ENCODE peak calls at places on chromosomes 6 and 20, in four cellular contexts. X, Q, A and E are unnamed samples.

GRCh38 chr6:89368107-89368506 is 15.6 kb upstream of the UBE2J1 start:
- DNase-seq in A (peak), X (peak), Q (no peak), E (no peak)

GRCh38 chr6:143529095-143529494 is 17.6 kb upstream of the FUCA2 start:
- DNase-seq in Q (no peak), X (no peak), A (no peak), E (no peak)

GRCh38 chr6:87706187-87706966 is 4.3 kb upstream of the AKIRIN2 start:
- DNase-seq in Q (no peak), A (no peak), X (peak), E (no peak)

GRCh38 chr6:117906905-117907599 is at the start of gene SLC35F1:
- DNase-seq in Q (peak), A (peak), X (peak), E (peak)

GRCh38 chr6:11050735-11051134 is 6.6 kb upstream of the ELOVL2 start:
- DNase-seq in X (peak), A (no peak), Q (no peak), E (peak)

GRCh38 chr6:42879372-42880239 is at the start of gene RPL7L1:
- DNase-seq in Q (peak), A (peak), X (peak), E (peak)

GRCh38 chr20:38514947-38515346 is 42.3 kb downstream of the RALGAPB start:
- DNase-seq in Q (no peak), X (no peak), A (no peak), E (no peak)

GRCh38 chr6:157988700-157989063 is 7.0 kb downstream of the SYNJ2 start:
- DNase-seq in A (no peak), Q (no peak), X (no peak), E (no peak)

GRCh38 chr6:32941412-32941784 is 570 bp upstream of the HLA-DMB start:
- DNase-seq in X (no peak), A (peak), Q (no peak), E (no peak)

GRCh38 chr6:122405417-122405816 is 6.0 kb downstream of the HSF2 start:
- DNase-seq in Q (no peak), A (no peak), X (peak), E (no peak)

GRCh38 chr6:33419580-33420492 is at the start of gene SYNGAP1:
- DNase-seq in Q (peak), A (peak), X (peak), E (peak)

GRCh38 chr6:161548713-161549112 is 274.9 kb upstream of the AGPAT4 start:
- DNase-seq in X (no peak), Q (no peak), A (no peak), E (no peak)

GRCh38 chr6:12233693-12234551 is 56.2 kb upstream of the EDN1 start:
- DNase-seq in A (peak), X (peak), Q (no peak), E (no peak)

GRCh38 chr6:159577564-159577963 is 115.5 kb downstream of the SOD2 start:
- DNase-seq in Q (no peak), X (no peak), A (no peak), E (peak)

GRCh38 chr20:35297153-35297552 is 4.9 kb upstream of the FAM83C start:
- DNase-seq in A (no peak), Q (no peak), X (no peak), E (peak)

GRCh38 chr6:5175195-5175594 is 85.6 kb downstream of the LYRM4 start:
- DNase-seq in X (no peak), A (no peak), Q (no peak), E (peak)

GRCh38 chr20:53255102-53255710 is 283.0 kb downstream of the TSHZ2 start:
- DNase-seq in Q (no peak), X (no peak), A (peak), E (no peak)

GRCh38 chr20:2382833-2383232 is 2.1 kb downstream of the TGM6 start:
- DNase-seq in Q (no peak), X (no peak), A (no peak), E (no peak)

GRCh38 chr6:152981989-152982767 is 663 bp downstream of the FBXO5 start:
- DNase-seq in Q (no peak), A (peak), X (no peak), E (peak)

GRCh38 chr20:62025832-62026563 is 39.7 kb downstream of the TAF4 start:
- DNase-seq in Q (no peak), X (peak), A (no peak), E (no peak)

GRCh38 chr20:15930324-15931305 is 642.6 kb downstream of the KIF16B start:
- DNase-seq in X (peak), Q (no peak), A (no peak), E (no peak)

GRCh38 chr6:55260181-55260580 is 67.1 kb upstream of the GFRAL start:
- DNase-seq in A (no peak), X (no peak), Q (no peak), E (no peak)